ENCODE peak calls at places on chromosomes 5 and 9, in eight cellular contexts. Q, D, M, C, U, H, S and K are unnamed samples.

GRCh38 chr5:169050146-169050571 is 250.8 kb downstream of the SLIT3 start:
- DNase-seq in Q (no peak), D (no peak), M (no peak), C (no peak), U (no peak), H (no peak), S (no peak), K (no peak)

GRCh38 chr5:12023614-12024241 is 119.5 kb upstream of the CTNND2 start:
- DNase-seq in Q (no peak), D (no peak), M (peak), C (no peak), U (peak), H (peak), S (no peak), K (peak)

GRCh38 chr9:86324308-86324707 is 29.9 kb downstream of the TUT7 start:
- DNase-seq in Q (no peak), D (no peak), M (no peak), C (no peak), U (no peak), H (no peak), S (no peak), K (no peak)

GRCh38 chr9:106697390-106697789 is 165.6 kb upstream of the ZNF462 start:
- DNase-seq in Q (no peak), D (no peak), M (no peak), C (no peak), U (no peak), H (no peak), S (no peak), K (no peak)

GRCh38 chr9:32565967-32566366 is 7.0 kb downstream of the NDUFB6 start:
- DNase-seq in Q (no peak), D (no peak), M (no peak), C (no peak), U (no peak), H (no peak), S (no peak), K (no peak)

GRCh38 chr5:82306151-82306550 is 28.0 kb upstream of the RPS23 start:
- DNase-seq in Q (no peak), D (no peak), M (no peak), C (no peak), U (no peak), H (no peak), S (no peak), K (no peak)

GRCh38 chr9:90842378-90842777 is 40.8 kb downstream of the SYK start:
- DNase-seq in Q (no peak), D (no peak), M (no peak), C (no peak), U (no peak), H (no peak), S (no peak), K (no peak)

GRCh38 chr9:20358201-20358600 is 264.1 kb downstream of the MLLT3 start:
- DNase-seq in Q (no peak), D (no peak), M (no peak), C (no peak), U (no peak), H (no peak), S (no peak), K (peak)

GRCh38 chr5:28914302-28914701 is 1875.9 kb upstream of the CDH9 start:
- DNase-seq in Q (no peak), D (no peak), M (no peak), C (no peak), U (no peak), H (no peak), S (no peak), K (no peak)

GRCh38 chr9:23005061-23005690 is 558.6 kb downstream of the DMRTA1 start:
- DNase-seq in Q (no peak), D (no peak), M (no peak), C (no peak), U (no peak), H (no peak), S (no peak), K (no peak)

GRCh38 chr5:102937916-102938315 is 182.0 kb downstream of the GIN1 start:
- DNase-seq in Q (no peak), D (no peak), M (no peak), C (no peak), U (no peak), H (no peak), S (no peak), K (no peak)

GRCh38 chr5:136021016-136021405 is 7.8 kb upstream of the TGFBI start:
- DNase-seq in Q (no peak), D (no peak), M (no peak), C (peak), U (no peak), H (no peak), S (peak), K (peak)

GRCh38 chr5:154406231-154406630 is 39.6 kb upstream of the SAP30L start:
- DNase-seq in Q (peak), D (no peak), M (no peak), C (no peak), U (no peak), H (no peak), S (no peak), K (no peak)

GRCh38 chr9:37938121-37938906 is 34.4 kb upstream of the SLC25A51 start:
- DNase-seq in Q (no peak), D (no peak), M (no peak), C (no peak), U (peak), H (no peak), S (peak), K (no peak)

GRCh38 chr9:90827181-90827866 is 25.7 kb downstream of the SYK start:
- DNase-seq in Q (no peak), D (no peak), M (no peak), C (no peak), U (no peak), H (peak), S (no peak), K (peak)

GRCh38 chr5:57724836-57725235 is 242.2 kb upstream of the ACTBL2 start:
- DNase-seq in Q (no peak), D (no peak), M (no peak), C (no peak), U (no peak), H (no peak), S (no peak), K (no peak)

GRCh38 chr9:79026311-79026710 is 545.5 kb upstream of the TLE4 start:
- DNase-seq in Q (no peak), D (no peak), M (no peak), C (no peak), U (peak), H (peak), S (no peak), K (no peak)

GRCh38 chr9:78212868-78213267 is 23.0 kb upstream of the CEP78 start:
- DNase-seq in Q (no peak), D (no peak), M (no peak), C (no peak), U (no peak), H (no peak), S (no peak), K (no peak)

GRCh38 chr5:16721151-16722102 is 104.6 kb upstream of the RETREG1 start:
- DNase-seq in Q (no peak), D (no peak), M (peak), C (no peak), U (no peak), H (no peak), S (no peak), K (no peak)

GRCh38 chr9:82706781-82707180 is 356.2 kb downstream of the RASEF start:
- DNase-seq in Q (no peak), D (no peak), M (no peak), C (no peak), U (no peak), H (no peak), S (no peak), K (no peak)

GRCh38 chr9:33676746-33677505 is 118.4 kb upstream of the PRSS3 start:
- DNase-seq in Q (no peak), D (no peak), M (no peak), C (peak), U (peak), H (no peak), S (peak), K (peak)

GRCh38 chr5:137206030-137206715 is 293.0 kb downstream of the SPOCK1 start:
- DNase-seq in Q (no peak), D (no peak), M (no peak), C (no peak), U (peak), H (no peak), S (no peak), K (no peak)

GRCh38 chr5:141186897-141187512 is at the start of gene PCDHB9:
- DNase-seq in Q (peak), D (no peak), M (peak), C (no peak), U (peak), H (no peak), S (peak), K (peak)

GRCh38 chr5:50325237-50325832 is 115.8 kb downstream of the EMB start:
- DNase-seq in Q (peak), D (no peak), M (no peak), C (no peak), U (peak), H (no peak), S (peak), K (peak)

GRCh38 chr5:122170630-122171029 is 41.3 kb downstream of the ZNF474 start:
- DNase-seq in Q (no peak), D (no peak), M (no peak), C (no peak), U (peak), H (no peak), S (no peak), K (no peak)

GRCh38 chr9:132077881-132078280 is 1.8 kb downstream of the MED27 start:
- DNase-seq in Q (no peak), D (no peak), M (no peak), C (no peak), U (no peak), H (no peak), S (no peak), K (no peak)

GRCh38 chr9:27572566-27572917 is 739 bp downstream of the C9orf72 start:
- DNase-seq in Q (no peak), D (no peak), M (peak), C (no peak), U (no peak), H (no peak), S (peak), K (peak)

GRCh38 chr9:113621309-113621791 is 157.8 kb downstream of the RGS3 start:
- DNase-seq in Q (no peak), D (no peak), M (no peak), C (no peak), U (peak), H (no peak), S (no peak), K (no peak)

GRCh38 chr5:76716456-76717157 is 681 bp downstream of the F2R start:
- DNase-seq in Q (no peak), D (no peak), M (no peak), C (no peak), U (peak), H (no peak), S (peak), K (no peak)

GRCh38 chr5:181199881-181200282 is 5.1 kb downstream of the TRIM7 start:
- DNase-seq in Q (no peak), D (no peak), M (no peak), C (no peak), U (no peak), H (no peak), S (no peak), K (no peak)

GRCh38 chr5:147310059-147310704 is 75.4 kb downstream of the STK32A start:
- DNase-seq in Q (peak), D (no peak), M (no peak), C (peak), U (peak), H (no peak), S (no peak), K (peak)

GRCh38 chr5:127839072-127839471 is 135.9 kb downstream of the CCDC192 start:
- DNase-seq in Q (no peak), D (no peak), M (no peak), C (no peak), U (no peak), H (no peak), S (no peak), K (peak)

GRCh38 chr5:68528877-68529276 is 313.3 kb downstream of the PIK3R1 start:
- DNase-seq in Q (no peak), D (no peak), M (no peak), C (no peak), U (no peak), H (no peak), S (no peak), K (no peak)

GRCh38 chr9:6889868-6890267 is 132.1 kb downstream of the KDM4C start:
- DNase-seq in Q (no peak), D (no peak), M (no peak), C (no peak), U (no peak), H (no peak), S (no peak), K (peak)

GRCh38 chr5:151238303-151238741 is 14.4 kb upstream of the CCDC69 start:
- DNase-seq in Q (no peak), D (no peak), M (no peak), C (no peak), U (no peak), H (no peak), S (no peak), K (peak)
- TF ChIP-seq POLR2A in Q (no peak), D (no peak), M (no peak), C (no peak), U (no peak), H (peak), S (no peak), K (no peak)

GRCh38 chr9:133114886-133115603 is 6.0 kb downstream of the RALGDS start:
- DNase-seq in Q (no peak), D (no peak), M (no peak), C (no peak), U (no peak), H (no peak), S (no peak), K (no peak)

GRCh38 chr9:133117271-133118178 is 3.5 kb downstream of the RALGDS start:
- DNase-seq in Q (no peak), D (no peak), M (no peak), C (no peak), U (no peak), H (no peak), S (no peak), K (no peak)

GRCh38 chr9:133116346-133117231 is 4.5 kb downstream of the RALGDS start:
- DNase-seq in Q (no peak), D (no peak), M (no peak), C (no peak), U (no peak), H (no peak), S (no peak), K (no peak)

GRCh38 chr9:133114451-133114885 is 6.6 kb downstream of the RALGDS start:
- DNase-seq in Q (no peak), D (no peak), M (no peak), C (no peak), U (no peak), H (no peak), S (no peak), K (no peak)

GRCh38 chr9:133115604-133116345 is 5.3 kb downstream of the RALGDS start:
- DNase-seq in Q (no peak), D (no peak), M (no peak), C (no peak), U (no peak), H (peak), S (no peak), K (no peak)
- TF ChIP-seq MAX in Q (no peak), D (no peak), M (no peak), C (no peak), U (no peak), H (no peak), S (no peak), K (no peak)

DNA sequence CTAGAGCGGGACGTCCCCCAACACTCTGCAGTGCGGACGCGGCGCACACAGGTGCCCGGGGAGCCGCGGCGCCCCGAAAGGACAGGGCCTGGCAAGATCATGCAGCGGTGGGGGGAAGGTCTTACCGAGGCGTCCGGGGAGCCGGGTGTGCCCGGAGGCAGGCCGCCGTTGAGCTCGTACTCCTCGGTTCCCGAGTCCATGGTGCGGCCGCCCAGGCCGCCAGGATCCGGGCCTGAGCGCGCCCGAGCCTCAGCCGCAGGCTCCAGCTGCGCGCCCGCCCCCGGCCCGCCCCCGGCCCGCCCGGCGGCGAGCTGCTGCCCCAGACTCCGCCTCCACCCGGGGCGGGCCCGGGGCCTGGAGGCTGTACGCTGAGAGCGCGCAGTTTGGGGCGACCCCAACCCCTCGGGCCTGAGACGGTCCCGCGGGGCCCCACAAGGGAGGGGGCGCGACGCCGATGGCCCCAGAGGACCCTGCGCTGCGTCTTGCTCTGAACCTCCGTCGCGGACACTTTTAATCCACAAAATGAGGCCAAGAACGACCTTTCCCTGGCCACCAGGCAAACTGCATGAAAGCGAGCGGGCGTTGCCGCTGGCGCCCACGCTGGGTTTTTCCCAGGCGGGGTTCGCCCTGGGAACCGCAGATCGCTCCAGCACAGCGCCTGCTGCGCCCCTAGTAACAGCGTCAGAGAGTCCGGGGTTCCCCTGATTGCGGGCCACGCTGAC is at the start of gene NINJ1:
- DNase-seq in Q (peak), D (no peak), M (peak), C (peak), U (peak), H (peak), S (peak), K (peak)
- TF ChIP-seq POLR2A in Q (no peak), D (no peak), M (no peak), C (peak), U (peak), H (peak), S (peak), K (peak)

GRCh38 chr5:15594922-15595568 is 95.1 kb downstream of the FBXL7 start:
- DNase-seq in Q (no peak), D (no peak), M (no peak), C (no peak), U (no peak), H (no peak), S (no peak), K (no peak)
- TF ChIP-seq MAX in Q (no peak), D (no peak), M (no peak), C (no peak), U (no peak), H (no peak), S (no peak), K (no peak)

GRCh38 chr5:132850066-132850465 is 16.2 kb downstream of the GDF9 start:
- DNase-seq in Q (no peak), D (no peak), M (no peak), C (no peak), U (no peak), H (no peak), S (no peak), K (no peak)

GRCh38 chr5:132856011-132856410 is 10.3 kb downstream of the GDF9 start:
- DNase-seq in Q (no peak), D (no peak), M (no peak), C (no peak), U (no peak), H (no peak), S (no peak), K (no peak)

GRCh38 chr5:132853323-132853722 is 12.9 kb downstream of the GDF9 start:
- DNase-seq in Q (no peak), D (no peak), M (peak), C (no peak), U (no peak), H (no peak), S (no peak), K (no peak)

GRCh38 chr5:132854301-132854700 is 12.0 kb downstream of the GDF9 start:
- DNase-seq in Q (no peak), D (no peak), M (no peak), C (no peak), U (peak), H (no peak), S (no peak), K (no peak)

DNA sequence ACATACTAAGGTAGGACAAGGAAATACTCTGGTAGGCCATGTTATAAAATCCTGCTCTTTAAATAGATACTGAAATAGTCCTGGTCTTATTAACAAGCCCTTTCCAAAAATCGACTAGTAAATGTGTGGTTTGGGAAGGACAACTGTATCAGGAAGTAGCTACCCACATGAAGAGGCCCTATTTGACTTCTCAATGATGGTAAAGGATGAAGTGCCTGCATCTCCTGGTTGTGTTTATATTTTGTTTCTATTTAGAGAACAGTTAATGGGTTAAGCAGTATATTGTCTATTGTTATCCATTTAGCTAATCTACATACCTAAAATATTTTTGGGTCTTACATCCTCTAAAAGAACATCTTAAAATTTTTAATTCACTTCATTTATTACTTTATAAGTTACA is 12.5 kb downstream of the GDF9 start:
- DNase-seq in Q (no peak), D (no peak), M (no peak), C (no peak), U (no peak), H (no peak), S (no peak), K (peak)
- TF ChIP-seq POLR2A in Q (no peak), D (no peak), M (no peak), C (no peak), U (no peak), H (no peak), S (no peak), K (no peak)

GRCh38 chr5:142894749-142895148 is 124.6 kb downstream of the ARHGAP26 start:
- DNase-seq in Q (no peak), D (no peak), M (peak), C (no peak), U (no peak), H (no peak), S (no peak), K (no peak)
- TF ChIP-seq MAX in Q (no peak), D (no peak), M (no peak), C (no peak), U (no peak), H (no peak), S (no peak), K (no peak)